ENCODE peak calls at places on chromosomes 13 and 19, in five cellular contexts. M, O, J, C and T are unnamed samples. For H3K9me3, the result is how much of the 10 kb centered on the place peaks cover.

GRCh38 chr19:18596752-18597157 is 8.2 kb downstream of the REX1BD start:
- DNase-seq in M (no peak), O (no peak), J (peak), C (peak), T (no peak)

GRCh38 chr13:70339738-70340137 is 231.5 kb upstream of the KLHL1 start:
- DNase-seq in M (no peak), O (no peak), J (peak), C (peak), T (no peak)

GRCh38 chr19:34661357-34661756 is 15.6 kb downstream of the SCGB2B2 start:
- DNase-seq in M (no peak), O (no peak), J (no peak), C (no peak), T (no peak)

GRCh38 chr13:28638756-28639155 is 20.2 kb upstream of the POMP start:
- DNase-seq in M (no peak), O (no peak), J (no peak), C (no peak), T (no peak)

GRCh38 chr13:96700657-96701056 is 293.6 kb downstream of the OXGR1 start:
- DNase-seq in M (no peak), O (no peak), J (no peak), C (no peak), T (no peak)

GRCh38 chr13:57862879-57863278 is 231.3 kb downstream of the PCDH17 start:
- DNase-seq in M (no peak), O (no peak), J (no peak), C (no peak), T (no peak)

GRCh38 chr13:51235756-51236564 is 13.8 kb downstream of the FAM124A start:
- DNase-seq in M (no peak), O (no peak), J (no peak), C (no peak), T (no peak)

GRCh38 chr19:48152552-48152951 is 17.6 kb downstream of the LIG1 start:
- DNase-seq in M (no peak), O (peak), J (peak), C (peak), T (peak)

GRCh38 chr13:29081036-29081435 is 260.9 kb downstream of the MTUS2 start:
- DNase-seq in M (no peak), O (no peak), J (no peak), C (no peak), T (no peak)

GRCh38 chr19:3950871-3951861 is 18.3 kb downstream of the NMRK2 start:
- DNase-seq in M (no peak), O (no peak), J (no peak), C (peak), T (no peak)

GRCh38 chr19:54606891-54607781 is 13.7 kb downstream of the LILRA1 start:
- DNase-seq in M (no peak), O (no peak), J (no peak), C (no peak), T (no peak)

GRCh38 chr19:38337360-38337653 is 1.7 kb downstream of the CATSPERG start:
- DNase-seq in M (no peak), O (peak), J (no peak), C (no peak), T (no peak)

DNA sequence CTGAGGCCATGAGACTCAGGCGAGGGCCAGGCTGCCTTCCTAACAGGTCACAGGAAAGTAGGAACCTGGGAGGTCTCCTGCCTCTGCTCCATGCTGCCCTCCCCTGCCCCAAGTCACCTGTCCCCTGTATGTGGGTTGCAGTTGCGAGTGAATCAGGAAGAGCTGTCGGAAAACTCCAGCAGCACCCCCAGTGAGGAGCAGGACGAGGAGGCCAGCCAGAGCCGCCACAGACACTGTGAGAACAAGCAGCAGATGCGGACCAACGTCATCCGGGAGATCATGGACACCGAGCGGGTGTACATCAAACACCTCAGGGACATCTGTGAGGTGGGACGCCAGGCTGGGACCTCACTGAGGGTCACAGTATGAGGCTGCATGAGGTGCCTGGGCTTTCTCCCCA is 22.8 kb upstream of the C1QTNF9 start:
- DNase-seq in M (no peak), O (no peak), J (no peak), C (no peak), T (no peak)
- H3K27ac ChIP-seq in M (no peak), O (no peak), J (no peak), C (no peak), T (no peak)

GRCh38 chr19:11861301-11861700 is 12.8 kb downstream of the ZNF439 start:
- DNase-seq in M (no peak), O (no peak), J (no peak), C (no peak), T (no peak)

GRCh38 chr19:11853358-11853757 is 4.8 kb downstream of the ZNF439 start:
- DNase-seq in M (no peak), O (no peak), J (no peak), C (no peak), T (no peak)

GRCh38 chr19:11860721-11861120 is 12.2 kb downstream of the ZNF439 start:
- DNase-seq in M (no peak), O (no peak), J (no peak), C (no peak), T (no peak)

DNA sequence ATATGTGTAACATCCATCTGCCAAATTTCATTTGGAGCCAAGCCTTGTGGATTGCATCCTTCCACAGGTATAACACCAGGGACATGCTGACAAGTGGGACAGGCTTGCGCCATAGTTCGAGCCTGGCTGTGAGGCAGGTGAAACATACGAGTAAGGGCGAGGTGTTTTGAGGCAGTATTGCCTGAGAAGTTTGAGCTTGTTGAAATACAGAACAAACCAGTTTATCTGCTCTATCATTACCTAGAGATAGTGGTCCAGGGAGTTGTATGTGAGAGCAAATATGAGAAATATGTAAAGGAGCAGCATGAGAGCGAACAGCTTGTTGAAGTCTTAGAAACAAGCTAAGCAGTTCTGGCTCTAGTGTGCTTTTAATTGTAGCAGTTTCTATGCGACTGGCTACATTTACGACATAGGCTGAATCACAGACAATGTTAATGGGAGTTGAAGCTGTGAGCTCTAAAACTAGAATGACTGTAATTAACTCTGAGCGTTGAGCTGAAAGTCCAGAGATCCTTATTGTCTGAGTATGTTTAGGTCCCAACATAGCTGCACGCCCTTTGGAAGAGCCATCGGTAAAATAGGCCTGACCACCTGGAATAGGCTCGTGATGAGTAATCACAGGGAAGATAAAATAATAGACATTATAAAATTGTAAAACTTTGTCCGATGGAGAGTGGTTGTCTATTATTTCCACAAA is 8.2 kb downstream of the ZNF439 start:
- DNase-seq in M (no peak), O (no peak), J (no peak), C (no peak), T (no peak)
- H3K9me3 ChIP-seq in M (under half), O (under half), J (under half), C (under half), T (under half)

GRCh38 chr13:93183302-93183701 is 43.3 kb upstream of the GPC6 start:
- DNase-seq in M (no peak), O (no peak), J (no peak), C (no peak), T (no peak)
- TF ChIP-seq CTCF in M (no peak), O (no peak), J (peak), C (no peak), T (no peak)

GRCh38 chr19:17088552-17088951 is 13.0 kb downstream of the MYO9B start:
- DNase-seq in M (no peak), O (no peak), J (no peak), C (no peak), T (no peak)

GRCh38 chr19:17092696-17093095 is 17.1 kb downstream of the MYO9B start:
- DNase-seq in M (no peak), O (no peak), J (no peak), C (no peak), T (no peak)

GRCh38 chr19:17090501-17091074 is 15.0 kb downstream of the MYO9B start:
- DNase-seq in M (no peak), O (no peak), J (no peak), C (no peak), T (no peak)

GRCh38 chr19:17089238-17089637 is 13.7 kb downstream of the MYO9B start:
- DNase-seq in M (no peak), O (no peak), J (no peak), C (no peak), T (peak)

DNA sequence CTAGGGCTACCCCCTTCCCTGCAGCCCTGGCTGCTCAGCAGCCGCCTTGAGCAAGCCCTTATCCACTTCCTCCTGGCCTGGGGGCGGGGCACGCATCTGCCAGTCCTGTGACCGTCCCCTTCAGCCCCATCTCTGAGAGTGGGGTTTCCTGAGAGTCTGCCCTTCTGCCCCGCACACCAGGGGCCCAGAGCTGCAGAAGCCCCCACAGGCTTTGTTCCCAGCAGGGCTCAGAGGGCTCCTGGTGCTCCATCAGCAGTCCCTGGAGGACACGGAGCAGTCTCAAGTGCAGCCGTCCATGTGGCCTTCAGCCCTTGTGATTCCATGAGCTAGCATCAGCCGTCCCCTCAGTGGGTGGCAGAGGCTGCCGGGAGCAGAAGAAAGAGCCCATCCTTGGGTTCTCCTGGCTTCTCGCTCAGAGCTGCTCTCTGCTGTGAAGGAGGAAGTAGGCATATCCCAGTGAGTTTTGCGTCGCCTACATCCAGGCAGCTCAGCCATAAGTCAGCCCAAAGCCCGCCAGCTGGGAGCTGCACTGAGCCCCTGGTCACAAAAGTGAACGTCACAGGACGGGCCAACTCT is 16.3 kb downstream of the MYO9B start:
- DNase-seq in M (no peak), O (no peak), J (no peak), C (no peak), T (no peak)
- H3K27ac ChIP-seq in M (peak), O (no peak), J (no peak), C (no peak), T (no peak)

GRCh38 chr19:376111-376470 is 31.5 kb upstream of the MIER2 start:
- DNase-seq in M (no peak), O (no peak), J (no peak), C (no peak), T (no peak)

GRCh38 chr19:378706-379105 is 30.2 kb downstream of the C2CD4C start:
- DNase-seq in M (no peak), O (no peak), J (no peak), C (no peak), T (no peak)

GRCh38 chr19:377801-378581 is 31.0 kb downstream of the C2CD4C start:
- DNase-seq in M (no peak), O (no peak), J (no peak), C (no peak), T (no peak)

GRCh38 chr19:383040-383439 is 25.9 kb downstream of the C2CD4C start:
- DNase-seq in M (no peak), O (no peak), J (no peak), C (no peak), T (no peak)

GRCh38 chr19:379796-380195 is 29.2 kb downstream of the C2CD4C start:
- DNase-seq in M (no peak), O (no peak), J (no peak), C (no peak), T (no peak)
- H3K9me3 ChIP-seq in M (under half), O (under half), J (under half), C (under half), T (under half)

GRCh38 chr13:39682788-39683187 is 27.3 kb downstream of the COG6 start:
- DNase-seq in M (no peak), O (no peak), J (no peak), C (no peak), T (no peak)

GRCh38 chr13:39688278-39688677 is 32.8 kb downstream of the COG6 start:
- DNase-seq in M (no peak), O (no peak), J (no peak), C (no peak), T (no peak)

GRCh38 chr13:39685652-39686051 is 30.2 kb downstream of the COG6 start:
- DNase-seq in M (no peak), O (no peak), J (no peak), C (no peak), T (no peak)

GRCh38 chr13:39682310-39682709 is 26.8 kb downstream of the COG6 start:
- DNase-seq in M (no peak), O (no peak), J (no peak), C (no peak), T (no peak)

GRCh38 chr13:39684531-39685137 is 29.2 kb downstream of the COG6 start:
- DNase-seq in M (no peak), O (peak), J (peak), C (peak), T (no peak)
- TF ChIP-seq CTCF in M (peak), O (peak), J (peak), C (peak), T (peak)

GRCh38 chr19:41928221-41928683 is at the start of gene ERFL:
- DNase-seq in M (no peak), O (no peak), J (peak), C (no peak), T (no peak)
- H3K27ac ChIP-seq in M (no peak), O (peak), J (no peak), C (no peak), T (no peak)

DNA sequence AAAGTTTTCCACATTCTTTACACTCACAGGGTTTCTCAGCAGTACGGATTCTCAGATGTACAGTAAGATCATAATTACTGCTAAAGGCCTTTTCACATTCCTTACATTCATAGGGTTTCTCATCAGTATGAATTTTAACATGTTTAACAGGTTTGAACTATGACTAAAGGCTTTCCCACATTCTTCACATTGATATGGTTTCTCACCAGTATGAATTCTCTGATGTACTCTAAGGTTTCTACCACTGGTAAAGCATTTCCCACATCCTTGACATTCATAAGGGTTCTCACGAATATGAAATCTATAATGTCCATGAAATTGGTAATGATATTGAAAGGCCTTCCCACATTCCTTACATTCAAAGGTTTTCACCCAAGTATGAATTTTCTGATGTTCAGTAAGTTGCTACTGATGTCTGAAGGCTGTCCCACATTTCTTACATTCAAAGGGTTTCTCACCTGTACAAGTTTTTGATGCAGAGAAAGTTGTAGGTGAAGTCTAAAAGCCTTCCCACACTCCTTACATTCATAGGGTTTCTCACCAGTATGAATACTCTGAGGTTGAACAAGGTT is 22.0 kb downstream of the ZNF780B start:
- DNase-seq in M (no peak), O (no peak), J (no peak), C (no peak), T (no peak)
- H3K9me3 ChIP-seq in M (half or more), O (half or more), J (half or more), C (under half), T (under half)

DNA sequence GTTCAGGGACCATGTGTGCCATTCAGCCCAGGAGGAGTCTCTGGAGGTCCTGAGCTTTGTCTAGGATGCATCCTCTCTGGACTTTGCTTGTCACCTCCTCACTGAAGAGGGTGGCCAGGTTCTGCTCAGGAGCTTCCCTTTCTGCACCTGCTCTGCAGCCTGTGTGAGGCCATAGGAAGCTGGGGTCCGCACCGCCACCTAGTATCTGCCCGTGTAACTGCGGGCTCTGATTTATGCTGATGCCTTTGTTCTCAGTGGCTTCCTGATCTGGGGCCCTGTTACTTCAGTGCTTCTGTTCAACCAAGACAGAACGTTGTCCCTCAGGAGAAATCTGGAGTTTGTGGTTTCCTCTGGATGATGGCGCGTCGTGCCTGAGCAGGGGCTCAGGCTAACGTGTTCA is 15.5 kb downstream of the ZNF610 start:
- DNase-seq in M (no peak), O (no peak), J (peak), C (peak), T (no peak)
- TF ChIP-seq CTCF in M (no peak), O (no peak), J (peak), C (no peak), T (no peak)